ENCODE peak calls at places on chromosomes 6 and 20, in seven cellular contexts. W is astrocyte; L is RKO; E is HEK293T; R is NT2/D1; T is activated CD4-positive, alpha-beta T cell treated with anti-CD3 and anti-CD28 coated beads, Interleukin-2, amount 50 U/mL, for 1 hour; I is HTR-8/SVneo. Z is an unnamed sample.

GRCh38 chr20:54874718-54875117 is 399.3 kb downstream of the DOK5 start:
- DNase-seq in L (no peak), I (no peak), T (no peak), R (no peak), W (no peak), E (no peak), Z (no peak)

GRCh38 chr6:41704656-41705328 is 30.6 kb downstream of the TFEB start:
- DNase-seq in I (no peak), W (no peak), T (no peak), E (no peak), R (no peak), L (no peak), Z (no peak)

GRCh38 chr20:62268228-62268900 is 30.0 kb downstream of the OSBPL2 start:
- DNase-seq in R (no peak), L (no peak), W (no peak), I (no peak), T (no peak), E (no peak), Z (no peak)

GRCh38 chr6:19549109-19549508 is 288.1 kb upstream of the ID4 start:
- DNase-seq in L (no peak), R (no peak), E (no peak), W (no peak), I (no peak), T (no peak), Z (no peak)

GRCh38 chr6:170159040-170159965 is 131.6 kb downstream of the DLL1 start:
- DNase-seq in T (no peak), L (no peak), R (no peak), W (no peak), I (no peak), E (no peak), Z (no peak)

GRCh38 chr20:41889871-41890224 is 271.7 kb upstream of the CHD6 start:
- DNase-seq in I (no peak), T (no peak), R (no peak), L (peak; percentile 77), W (no peak), E (no peak), Z (no peak)

GRCh38 chr6:147724454-147724853 is 216.0 kb downstream of the SAMD5 start:
- DNase-seq in I (no peak), W (no peak), E (peak; percentile 28), L (no peak), R (peak; percentile 1), T (no peak), Z (no peak)

GRCh38 chr6:159989882-159990480 is 21.1 kb downstream of the IGF2R start:
- DNase-seq in R (no peak), I (no peak), T (no peak), E (no peak), W (peak; percentile 75), L (no peak), Z (no peak)

GRCh38 chr20:43389839-43390626 is 67.7 kb upstream of the SRSF6 start:
- DNase-seq in I (no peak), W (no peak), E (peak; percentile 51), R (no peak), L (no peak), T (no peak), Z (no peak)

GRCh38 chr6:22433745-22434144 is 135.6 kb upstream of the HDGFL1 start:
- DNase-seq in E (no peak), R (no peak), W (no peak), L (no peak), T (no peak), I (no peak), Z (no peak)

GRCh38 chr20:64239449-64240242 is 15.9 kb upstream of the PCMTD2 start:
- DNase-seq in T (no peak), W (no peak), E (no peak), L (no peak), I (no peak), R (no peak), Z (peak; percentile 44)

GRCh38 chr6:108160009-108160408 is 5.8 kb upstream of the NR2E1 start:
- DNase-seq in L (no peak), I (no peak), R (no peak), T (no peak), E (no peak), W (no peak), Z (no peak)

GRCh38 chr6:138533667-138534066 is 34.4 kb upstream of the NHSL1 start:
- DNase-seq in E (no peak), R (no peak), L (no peak), W (no peak), T (no peak), I (no peak), Z (no peak)

GRCh38 chr20:47552996-47553395 is 51.3 kb downstream of the NCOA3 start:
- DNase-seq in W (no peak), E (no peak), L (no peak), R (no peak), T (no peak), I (no peak), Z (no peak)

GRCh38 chr20:47038581-47039560 is 144.2 kb downstream of the EYA2 start:
- DNase-seq in L (no peak), T (no peak), E (no peak), R (no peak), W (no peak), I (no peak), Z (peak; percentile 26)

GRCh38 chr6:34189806-34190503 is 44.1 kb upstream of the GRM4 start:
- DNase-seq in W (no peak), I (no peak), R (no peak), E (no peak), L (no peak), T (peak; percentile 59), Z (peak; percentile 68)

GRCh38 chr6:42746452-42747400 is 823 bp upstream of the TBCC start:
- DNase-seq in R (peak; percentile 62), E (peak; percentile 83), I (peak; percentile 92), T (peak; percentile 75), L (peak; percentile 90), W (peak; percentile 88), Z (peak; percentile 91)

GRCh38 chr6:6736753-6737654 is 148.5 kb downstream of the LY86 start:
- DNase-seq in T (no peak), I (no peak), R (no peak), W (no peak), E (peak; percentile 65), L (no peak), Z (peak; percentile 85)

GRCh38 chr6:44201638-44202303 is 15.0 kb upstream of the MYMX start:
- DNase-seq in I (no peak), E (no peak), L (no peak), W (no peak), T (no peak), R (no peak), Z (peak; percentile 50)

GRCh38 chr6:6832439-6832838 is 243.9 kb downstream of the LY86 start:
- DNase-seq in T (no peak), I (no peak), R (no peak), W (no peak), E (no peak), L (no peak), Z (no peak)

GRCh38 chr20:43853918-43854317 is 60.7 kb upstream of the TOX2 start:
- DNase-seq in T (no peak), E (no peak), R (no peak), L (no peak), W (no peak), I (no peak), Z (no peak)

Z was measured in cardiac septum.